ENCODE peak calls at places on chromosomes 2 and 18, in nine cellular contexts. F is psoas muscle; V is WERI-Rb-1; C is CD8-positive, alpha-beta T cell; T is sigmoid colon; G is CD8-positive, alpha-beta memory T cell; M is heart left ventricle; L is lower lobe of right lung; J is fibroblast of lung. S is an unnamed sample.

GRCh38 chr2:104855174-104856085 is 1.5 kb downstream of the POU3F3 start:
- DNase-seq in T (no peak), F (no peak), J (no peak), G (no peak), V (no peak), L (no peak), M (no peak), C (no peak), S (no peak)

GRCh38 chr18:7038330-7038846 is 79.2 kb downstream of the LAMA1 start:
- DNase-seq in F (peak; percentile 84), L (peak; percentile 62), T (peak; percentile 96), C (no peak), G (no peak), V (peak; percentile 80), J (peak; percentile 96), M (peak; percentile 63), S (peak; percentile 77)

GRCh38 chr2:217366996-217367395 is 507.1 kb upstream of the TNP1 start:
- DNase-seq in V (peak; percentile 16), L (no peak), M (no peak), C (no peak), J (no peak), F (no peak), G (no peak), T (no peak), S (no peak)

GRCh38 chr2:124804014-124804940 is 779.2 kb downstream of the CNTNAP5 start:
- DNase-seq in L (no peak), G (no peak), M (no peak), T (no peak), V (peak; percentile 55), J (peak; percentile 57), F (no peak), C (no peak), S (no peak)

GRCh38 chr2:216732334-216732733 is 37.0 kb upstream of the IGFBP5 start:
- DNase-seq in M (no peak), C (no peak), L (no peak), T (no peak), J (no peak), F (no peak), G (no peak), V (no peak), S (no peak)

GRCh38 chr2:237998530-237998929 is 31.7 kb downstream of the UBE2F start:
- DNase-seq in G (no peak), F (no peak), L (no peak), J (no peak), T (no peak), V (no peak), M (no peak), C (no peak), S (no peak)

GRCh38 chr2:162478721-162479129 is 134.8 kb downstream of the GCA start:
- DNase-seq in F (no peak), J (no peak), V (no peak), C (no peak), T (no peak), M (no peak), L (no peak), G (no peak), S (no peak)

GRCh38 chr2:31558401-31559295 is 22.1 kb downstream of the SRD5A2 start:
- DNase-seq in J (peak; percentile 32), F (no peak), M (no peak), G (no peak), C (no peak), V (no peak), T (no peak), L (no peak), S (no peak)

GRCh38 chr2:201411421-201411820 is 39.8 kb downstream of the TRAK2 start:
- DNase-seq in M (no peak), L (no peak), V (no peak), G (no peak), C (no peak), J (peak; percentile 41), T (no peak), F (no peak), S (no peak)

GRCh38 chr2:223954401-223954800 is 2.9 kb upstream of the MRPL44 start:
- DNase-seq in G (no peak), V (no peak), F (no peak), J (peak; percentile 62), C (no peak), T (no peak), M (no peak), L (no peak), S (no peak)

GRCh38 chr2:46171441-46171953 is 125.7 kb upstream of the EPAS1 start:
- DNase-seq in V (no peak), G (no peak), J (peak; percentile 92), T (no peak), C (no peak), F (no peak), L (no peak), M (no peak), S (no peak)

GRCh38 chr2:46014911-46015654 is 282.1 kb upstream of the EPAS1 start:
- DNase-seq in M (no peak), C (no peak), F (no peak), G (no peak), J (peak; percentile 36), V (no peak), L (no peak), T (no peak), S (peak; percentile 71)

GRCh38 chr18:45320724-45321123 is 294.6 kb upstream of the SLC14A2 start:
- DNase-seq in V (no peak), J (peak; percentile 46), L (no peak), M (no peak), C (no peak), G (no peak), F (no peak), T (no peak), S (no peak)

GRCh38 chr2:139360654-139361053 is 580.5 kb upstream of the NXPH2 start:
- DNase-seq in L (no peak), C (no peak), T (no peak), G (no peak), V (no peak), M (no peak), F (no peak), J (no peak), S (no peak)

GRCh38 chr2:28137221-28137620 is 246.7 kb downstream of the BABAM2 start:
- DNase-seq in T (peak; percentile 85), M (peak; percentile 28), L (no peak), J (peak; percentile 86), C (no peak), V (no peak), F (no peak), G (no peak), S (peak; percentile 69)

GRCh38 chr18:10329116-10329515 is 125.3 kb upstream of the APCDD1 start:
- DNase-seq in F (no peak), G (no peak), C (no peak), T (no peak), J (peak; percentile 11), L (no peak), M (no peak), V (peak; percentile 50), S (no peak)

GRCh38 chr2:84884396-84884795 is 3.5 kb upstream of the TRABD2A start:
- DNase-seq in C (no peak), L (no peak), F (no peak), V (no peak), T (no peak), J (peak; percentile 59), G (no peak), M (no peak), S (no peak)

GRCh38 chr2:26130763-26131162 is 42.1 kb upstream of the GAREM2 start:
- DNase-seq in F (no peak), V (no peak), J (no peak), L (no peak), T (no peak), M (no peak), G (no peak), C (no peak), S (no peak)
- H3K36me3 ChIP-seq in F (peaks cover 7% of the 10 kb centered on the region), V (peaks cover 37% of the 10 kb centered on the region), J (peaks cover 3% of the 10 kb centered on the region), L (peaks cover 63% of the 10 kb centered on the region), T (peaks cover 26% of the 10 kb centered on the region), M (no peaks in the 10 kb centered on the region), G (peaks cover 13% of the 10 kb centered on the region), C (peaks cover 13% of the 10 kb centered on the region), S (no peaks in the 10 kb centered on the region)

GRCh38 chr2:145597011-145597410 is 1077.1 kb upstream of the ZEB2 start:
- DNase-seq in F (no peak), M (no peak), G (no peak), V (no peak), T (no peak), C (no peak), J (no peak), L (no peak), S (no peak)

GRCh38 chr2:145598434-145598833 is 1078.5 kb upstream of the ZEB2 start:
- DNase-seq in G (no peak), M (no peak), T (no peak), J (peak; percentile 38), L (no peak), C (no peak), V (no peak), F (no peak), S (no peak)

GRCh38 chr2:145601306-145601925 is 1081.5 kb upstream of the ZEB2 start:
- DNase-seq in G (no peak), T (no peak), C (no peak), J (no peak), V (no peak), L (no peak), M (no peak), F (no peak), S (no peak)

GRCh38 chr2:145597809-145598208 is 1077.9 kb upstream of the ZEB2 start:
- DNase-seq in G (no peak), L (no peak), M (no peak), V (no peak), J (peak; percentile 92), T (no peak), C (no peak), F (no peak), S (no peak)

GRCh38 chr2:145599761-145600160 is 1079.8 kb upstream of the ZEB2 start:
- DNase-seq in G (no peak), C (no peak), V (no peak), M (no peak), L (no peak), J (peak; percentile 50), T (no peak), F (no peak), S (no peak)
- H3K27ac ChIP-seq in G (no peak overlapping the region), C (no peak overlapping the region), V (no peak overlapping the region), M (no peak overlapping the region), L (no peak overlapping the region), J (no peak overlapping the region), T (no peak overlapping the region), F (no peak overlapping the region), S (no peak overlapping the region)

DNA sequence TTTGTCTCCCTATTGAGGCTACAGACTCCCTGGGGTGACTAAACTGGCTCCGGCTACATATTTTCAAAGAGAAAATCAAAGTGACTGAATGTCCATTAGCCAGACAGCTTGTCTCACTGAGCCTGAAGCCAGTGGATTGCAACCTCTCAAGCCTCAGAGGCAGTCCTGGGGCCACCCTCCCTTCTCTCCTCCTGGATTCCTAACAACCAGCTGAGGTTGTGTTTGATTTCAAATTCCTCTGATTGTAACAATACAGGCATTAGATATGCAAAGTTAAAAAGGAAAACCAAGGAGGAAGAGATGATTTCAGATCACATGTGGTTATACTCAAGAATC is 101.0 kb upstream of the LMAN1 start:
- DNase-seq in F (no peak), G (no peak), C (no peak), V (peak; percentile 43), T (no peak), L (no peak), M (no peak), J (peak; percentile 27), S (no peak)
- H3K36me3 ChIP-seq in F (no peaks in the 10 kb centered on the region), G (no peaks in the 10 kb centered on the region), C (no peaks in the 10 kb centered on the region), V (no peaks in the 10 kb centered on the region), T (peaks cover 14% of the 10 kb centered on the region), L (no peaks in the 10 kb centered on the region), M (no peaks in the 10 kb centered on the region), J (peaks cover 4% of the 10 kb centered on the region), S (no peaks in the 10 kb centered on the region)

GRCh38 chr2:54597153-54597827 is 126.2 kb upstream of the EML6 start:
- DNase-seq in J (peak; percentile 38), T (peak; percentile 90), F (peak; percentile 52), V (no peak), L (no peak), G (no peak), C (no peak), M (peak; percentile 74), S (peak; percentile 73)
- H3K27ac ChIP-seq in J (no peak overlapping the region), T (peak overlapping the region; percentile 69), F (no peak overlapping the region), V (no peak overlapping the region), L (peak overlapping the region; percentile 50), G (peak overlapping the region; percentile 39), C (peak overlapping the region; percentile 35), M (peak overlapping the region; percentile 73), S (no peak overlapping the region)